ENCODE peak calls at places on chromosomes 1 and 21, in four cellular contexts. S is NCI-H1092, O is NCI-H1048, B is non-pigmented ciliary epithelial cell. U is an unnamed sample.

GRCh38 chr21:45414396-45415187 is 9.6 kb downstream of the COL18A1 start:
- DNase-seq in S (no peak), B (no peak), O (no peak), U (no peak)

GRCh38 chr1:206445861-206446495 is 24.3 kb upstream of the IKBKE start:
- DNase-seq in B (no peak), S (no peak), O (no peak), U (no peak)

GRCh38 chr1:74591954-74592353 is 79.5 kb upstream of the LRRC53 start:
- DNase-seq in B (no peak), O (no peak), S (no peak), U (no peak)

GRCh38 chr1:119893827-119894700 is 2.3 kb downstream of the ADAM30 start:
- DNase-seq in O (no peak), B (no peak), S (no peak), U (no peak)

GRCh38 chr1:202376247-202376646 is 27.7 kb downstream of the PPP1R12B start:
- DNase-seq in B (no peak), S (no peak), O (no peak), U (no peak)

GRCh38 chr1:238409191-238409846 is 518.6 kb upstream of the ZP4 start:
- DNase-seq in O (no peak), S (no peak), B (peak), U (no peak)

GRCh38 chr1:246189126-246189525 is 318.0 kb downstream of the SMYD3 start:
- DNase-seq in O (no peak), S (no peak), B (no peak), U (no peak)

GRCh38 chr21:32782698-32783097 is 11.1 kb upstream of the PAXBP1 start:
- DNase-seq in B (no peak), O (no peak), S (no peak), U (no peak)

GRCh38 chr1:218475275-218475674 is 130.1 kb downstream of the TGFB2 start:
- DNase-seq in S (no peak), O (no peak), B (no peak), U (no peak)

GRCh38 chr1:47444578-47445465 is 7.0 kb downstream of the FOXD2 start:
- DNase-seq in O (no peak), S (no peak), B (no peak), U (peak)

GRCh38 chr1:14113841-14114567 is 414.0 kb downstream of the PRDM2 start:
- DNase-seq in B (peak), O (peak), S (peak), U (no peak)

GRCh38 chr1:165882168-165882837 is 54.9 kb downstream of the UCK2 start:
- DNase-seq in S (no peak), B (no peak), O (no peak), U (no peak)

GRCh38 chr1:30696831-30697230 is 26.6 kb downstream of the MATN1 start:
- DNase-seq in B (no peak), S (no peak), O (no peak), U (no peak)

GRCh38 chr1:205810448-205811157 is 2.4 kb downstream of the SLC41A1 start:
- DNase-seq in S (no peak), O (no peak), B (no peak), U (no peak)